ENCODE peak calls at places on chromosomes 2 and 18, in ten cellular contexts. J is AG10803; T is IMR-90; P is activated effector memory CD4-positive, alpha-beta T cell treated with Interleukin-2 at 50 U/mL for 16 hours; U is fibroblast of pulmonary artery; L is AG08396; X is PC-3; V is GM12878; N is NCI-H82; H is dorsolateral prefrontal cortex. C is an unnamed sample.

GRCh38 chr2:149597050-149598013 is 9.8 kb upstream of the MMADHC start:
- DNase-seq in J (peak), V (peak), L (peak), T (peak), X (peak), H (no peak), N (peak), P (peak), U (peak), C (peak)

GRCh38 chr18:35038029-35038428 is 3.2 kb upstream of the MAPRE2 start:
- DNase-seq in N (no peak), L (no peak), J (no peak), P (no peak), H (no peak), V (no peak), X (no peak), T (no peak), U (no peak), C (no peak)

GRCh38 chr2:58358024-58358423 is 116.9 kb upstream of the FANCL start:
- DNase-seq in V (no peak), U (no peak), J (no peak), P (no peak), H (no peak), X (no peak), T (no peak), L (no peak), N (no peak), C (no peak)

GRCh38 chr2:101145406-101145805 is 5.8 kb downstream of the TBC1D8 start:
- DNase-seq in V (no peak), U (peak), J (no peak), L (no peak), P (no peak), X (peak), H (no peak), N (no peak), T (no peak), C (no peak)

GRCh38 chr2:11583203-11583752 is 49.4 kb downstream of the GREB1 start:
- DNase-seq in H (no peak), N (peak), U (peak), P (no peak), J (no peak), T (peak), X (no peak), L (no peak), V (no peak), C (no peak)

GRCh38 chr2:25079050-25079635 is 37.3 kb downstream of the EFR3B start:
- DNase-seq in X (no peak), J (no peak), N (no peak), L (no peak), H (no peak), V (no peak), T (no peak), U (no peak), P (no peak), C (no peak)

GRCh38 chr2:121019756-121020155 is 265.2 kb downstream of the TFCP2L1 start:
- DNase-seq in U (no peak), P (no peak), X (no peak), N (no peak), T (no peak), L (no peak), H (no peak), J (no peak), V (no peak), C (no peak)

GRCh38 chr2:101617188-101617587 is 80.3 kb upstream of the MAP4K4 start:
- DNase-seq in V (no peak), U (peak), L (peak), N (no peak), T (peak), P (no peak), X (peak), J (peak), H (no peak), C (peak)

GRCh38 chr2:136116111-136116812 is 1.7 kb downstream of the CXCR4 start:
- DNase-seq in J (no peak), T (no peak), P (peak), H (no peak), L (peak), V (no peak), N (peak), X (peak), U (peak), C (no peak)

GRCh38 chr2:44880125-44880483 is 61.4 kb upstream of the SIX3 start:
- DNase-seq in H (no peak), T (no peak), L (no peak), J (no peak), U (no peak), N (peak), V (no peak), P (no peak), X (no peak), C (no peak)

GRCh38 chr2:104850322-104851184 is 3.4 kb upstream of the POU3F3 start:
- DNase-seq in L (no peak), U (no peak), J (no peak), T (no peak), H (peak), X (no peak), V (no peak), P (no peak), N (no peak), C (no peak)

GRCh38 chr2:230821261-230821990 is 43.3 kb upstream of the ITM2C start:
- DNase-seq in X (no peak), V (no peak), H (no peak), U (no peak), T (no peak), L (no peak), N (no peak), P (no peak), J (no peak), C (no peak)

GRCh38 chr2:176325732-176326131 is 56.5 kb downstream of the MTX2 start:
- DNase-seq in V (no peak), T (no peak), U (no peak), J (no peak), L (no peak), H (no peak), N (no peak), P (no peak), X (no peak), C (no peak)

GRCh38 chr2:41434991-41435390 is 612.8 kb upstream of the PKDCC start:
- DNase-seq in N (no peak), T (no peak), J (no peak), U (no peak), X (no peak), L (no peak), V (no peak), H (no peak), P (no peak), C (no peak)

GRCh38 chr18:37270046-37270665 is 295.4 kb downstream of the CELF4 start:
- DNase-seq in H (no peak), J (peak), V (no peak), T (peak), X (peak), L (peak), N (no peak), P (no peak), U (peak), C (peak)

GRCh38 chr2:9803023-9803805 is 40.1 kb upstream of the TAF1B start:
- DNase-seq in H (no peak), N (no peak), P (no peak), V (no peak), X (no peak), J (peak), U (no peak), L (no peak), T (no peak), C (no peak)

GRCh38 chr2:174969091-174969734 is 36.0 kb downstream of the CHN1 start:
- DNase-seq in N (no peak), J (no peak), P (no peak), U (no peak), H (no peak), X (no peak), V (no peak), L (no peak), T (no peak), C (no peak)

GRCh38 chr2:241217320-241218031 is 29.0 kb downstream of the ANO7 start:
- DNase-seq in V (no peak), H (peak), U (peak), L (peak), P (peak), N (peak), X (peak), T (peak), J (peak), C (peak)

GRCh38 chr2:64749446-64749845 is 95.7 kb upstream of the SERTAD2 start:
- DNase-seq in T (no peak), N (peak), X (peak), V (no peak), P (no peak), H (no peak), U (no peak), J (no peak), L (no peak), C (no peak)